ENCODE peak calls at places on chromosome 4, in five cellular contexts. One of them, this sample, is unnamed.

GRCh38 chr4:91936301-91936700 is 367.5 kb upstream of the GRID2 start:
- DNase-seq in suprapubic skin: no peak
- DNase-seq in HCT116: no peak
- DNase-seq in stomach: no peak
- DNase-seq in sigmoid colon: no peak
- DNase-seq in this sample: no peak

GRCh38 chr4:11130195-11130975 is 298.3 kb downstream of the HS3ST1 start:
- DNase-seq in suprapubic skin: no peak
- DNase-seq in HCT116: no peak
- DNase-seq in stomach: no peak
- DNase-seq in sigmoid colon: no peak
- DNase-seq in this sample: no peak

GRCh38 chr4:5524900-5525299 is 183.5 kb downstream of the EVC2 start:
- DNase-seq in suprapubic skin: no peak
- DNase-seq in HCT116: no peak
- DNase-seq in stomach: no peak
- DNase-seq in sigmoid colon: no peak
- DNase-seq in this sample: no peak

GRCh38 chr4:8225704-8226443 is 26.8 kb downstream of the SH3TC1 start:
- DNase-seq in suprapubic skin: no peak
- DNase-seq in HCT116: no peak
- DNase-seq in stomach: no peak
- DNase-seq in sigmoid colon: no peak
- DNase-seq in this sample: no peak

GRCh38 chr4:143362392-143363046 is 25.8 kb downstream of the GAB1 start:
- DNase-seq in suprapubic skin: no peak
- DNase-seq in HCT116: no peak
- DNase-seq in stomach: no peak
- DNase-seq in sigmoid colon: no peak
- DNase-seq in this sample: no peak

GRCh38 chr4:55673424-55673823 is 37.3 kb upstream of the NMU start:
- DNase-seq in suprapubic skin: no peak
- DNase-seq in HCT116: no peak
- DNase-seq in stomach: no peak
- DNase-seq in sigmoid colon: no peak
- DNase-seq in this sample: no peak

GRCh38 chr4:24917076-24917856 is 4.4 kb upstream of the CCDC149 start:
- DNase-seq in suprapubic skin: no peak
- DNase-seq in HCT116: no peak
- DNase-seq in stomach: no peak
- DNase-seq in sigmoid colon: no peak
- DNase-seq in this sample: no peak

GRCh38 chr4:113026556-113026955 is 22.9 kb upstream of the ANK2 start:
- DNase-seq in suprapubic skin: no peak
- DNase-seq in HCT116: no peak
- DNase-seq in stomach: no peak
- DNase-seq in sigmoid colon: no peak
- DNase-seq in this sample: no peak

GRCh38 chr4:153205028-153205648 is 895 bp downstream of the TRIM2 start:
- DNase-seq in suprapubic skin: no peak
- DNase-seq in HCT116: no peak
- DNase-seq in stomach: peak; percentile 47
- DNase-seq in sigmoid colon: no peak
- DNase-seq in this sample: no peak

GRCh38 chr4:37762294-37763163 is 64.0 kb upstream of the PGM2 start:
- DNase-seq in suprapubic skin: no peak
- DNase-seq in HCT116: peak; percentile 6
- DNase-seq in stomach: peak; percentile 38
- DNase-seq in sigmoid colon: no peak
- DNase-seq in this sample: no peak

GRCh38 chr4:11698846-11699590 is 270.3 kb upstream of the HS3ST1 start:
- DNase-seq in suprapubic skin: no peak
- DNase-seq in HCT116: peak; percentile 95
- DNase-seq in stomach: no peak
- DNase-seq in sigmoid colon: no peak
- DNase-seq in this sample: no peak

GRCh38 chr4:65367306-65367705 is 303.0 kb downstream of the EPHA5 start:
- DNase-seq in suprapubic skin: no peak
- DNase-seq in HCT116: no peak
- DNase-seq in stomach: no peak
- DNase-seq in sigmoid colon: no peak
- DNase-seq in this sample: no peak

GRCh38 chr4:16437836-16438235 is 211.6 kb upstream of the TAPT1 start:
- DNase-seq in suprapubic skin: no peak
- DNase-seq in HCT116: no peak
- DNase-seq in stomach: no peak
- DNase-seq in sigmoid colon: no peak
- DNase-seq in this sample: no peak

GRCh38 chr4:29423836-29424721 is 1296.1 kb upstream of the PCDH7 start:
- DNase-seq in suprapubic skin: no peak
- DNase-seq in HCT116: peak; percentile 29
- DNase-seq in stomach: no peak
- DNase-seq in sigmoid colon: no peak
- DNase-seq in this sample: no peak

GRCh38 chr4:15147709-15148651 is 145.7 kb downstream of the CPEB2 start:
- DNase-seq in suprapubic skin: no peak
- DNase-seq in HCT116: no peak
- DNase-seq in stomach: no peak
- DNase-seq in sigmoid colon: no peak
- DNase-seq in this sample: no peak

GRCh38 chr4:7388627-7389026 is 46.1 kb downstream of the PSAPL1 start:
- DNase-seq in suprapubic skin: peak; percentile 69
- DNase-seq in HCT116: no peak
- DNase-seq in stomach: no peak
- DNase-seq in sigmoid colon: no peak
- DNase-seq in this sample: no peak

GRCh38 chr4:87524456-87524855 is 4.7 kb downstream of the SPARCL1 start:
- DNase-seq in suprapubic skin: no peak
- DNase-seq in HCT116: no peak
- DNase-seq in stomach: no peak
- DNase-seq in sigmoid colon: no peak
- DNase-seq in this sample: no peak

GRCh38 chr4:87523307-87523706 is 5.9 kb downstream of the SPARCL1 start:
- DNase-seq in suprapubic skin: no peak
- DNase-seq in HCT116: no peak
- DNase-seq in stomach: no peak
- DNase-seq in sigmoid colon: no peak
- DNase-seq in this sample: no peak

GRCh38 chr4:87527446-87528240 is 1.5 kb downstream of the SPARCL1 start:
- DNase-seq in suprapubic skin: no peak
- DNase-seq in HCT116: no peak
- DNase-seq in stomach: no peak
- DNase-seq in sigmoid colon: no peak
- DNase-seq in this sample: no peak

GRCh38 chr4:87529187-87529586 is at the start of gene SPARCL1:
- DNase-seq in suprapubic skin: no peak
- DNase-seq in HCT116: no peak
- DNase-seq in stomach: no peak
- DNase-seq in sigmoid colon: peak; percentile 86
- DNase-seq in this sample: no peak

DNA sequence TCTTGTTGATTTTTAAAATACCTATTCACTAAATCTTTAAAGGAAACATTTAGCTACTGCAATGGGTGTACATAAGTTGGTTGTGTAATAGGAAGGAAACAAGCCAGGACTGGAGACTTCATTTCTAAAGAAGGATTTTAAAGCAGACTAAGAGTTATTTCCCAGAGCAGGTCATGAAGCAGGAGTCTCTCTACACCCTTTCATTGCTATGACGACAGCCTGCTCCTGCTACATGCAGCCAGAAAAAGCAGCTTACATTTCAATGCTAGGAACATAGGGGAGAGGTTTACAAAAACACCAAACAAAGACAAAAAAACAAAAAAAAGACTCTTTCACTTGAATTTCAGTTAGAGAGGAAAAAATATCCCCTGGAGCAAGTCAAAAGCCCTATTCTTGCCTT is 3.5 kb downstream of the SPARCL1 start:
- DNase-seq in suprapubic skin: no peak
- DNase-seq in HCT116: no peak
- DNase-seq in stomach: no peak
- DNase-seq in sigmoid colon: peak; percentile 75
- DNase-seq in this sample: no peak
- TF ChIP-seq POLR2A in suprapubic skin: no peak
- TF ChIP-seq POLR2A in HCT116: no peak
- TF ChIP-seq POLR2A in stomach: no peak
- TF ChIP-seq POLR2A in sigmoid colon: peak; percentile 59
- TF ChIP-seq POLR2A in this sample: no peak

DNA sequence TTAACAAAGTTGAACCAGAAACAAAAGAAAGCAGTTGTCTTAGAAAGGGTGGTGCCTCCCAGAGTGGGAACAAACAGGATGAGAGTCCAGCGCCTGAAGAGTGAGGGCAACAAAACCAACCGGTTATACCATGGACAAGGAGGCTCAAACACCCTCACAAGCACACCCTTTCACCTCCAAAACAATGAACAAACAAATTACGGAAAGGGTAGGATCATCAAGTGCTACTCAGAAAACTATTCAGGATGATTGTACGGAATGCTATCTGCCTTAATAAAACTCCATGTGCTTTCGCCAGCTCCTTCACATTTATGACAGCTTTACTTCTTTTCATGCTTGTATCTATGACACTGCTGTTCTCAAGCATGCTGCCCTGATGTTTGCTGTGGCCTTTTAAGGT is 26.8 kb downstream of the SLC39A8 start:
- DNase-seq in suprapubic skin: no peak
- DNase-seq in HCT116: no peak
- DNase-seq in stomach: no peak
- DNase-seq in sigmoid colon: no peak
- DNase-seq in this sample: no peak
- TF ChIP-seq POLR2AphosphoS5 in suprapubic skin: no peak
- TF ChIP-seq POLR2AphosphoS5 in HCT116: no peak
- TF ChIP-seq POLR2AphosphoS5 in stomach: no peak
- TF ChIP-seq POLR2AphosphoS5 in sigmoid colon: no peak
- TF ChIP-seq POLR2AphosphoS5 in this sample: no peak

GRCh38 chr4:151114338-151114737 is 14.9 kb downstream of the RPS3A start:
- DNase-seq in suprapubic skin: no peak
- DNase-seq in HCT116: no peak
- DNase-seq in stomach: no peak
- DNase-seq in sigmoid colon: no peak
- DNase-seq in this sample: no peak
- TF ChIP-seq POLR2A in suprapubic skin: no peak
- TF ChIP-seq POLR2A in HCT116: no peak
- TF ChIP-seq POLR2A in stomach: no peak
- TF ChIP-seq POLR2A in sigmoid colon: no peak
- TF ChIP-seq POLR2A in this sample: no peak

GRCh38 chr4:119068529-119068962 is 67.1 kb upstream of the MYOZ2 start:
- DNase-seq in suprapubic skin: no peak
- DNase-seq in HCT116: no peak
- DNase-seq in stomach: no peak
- DNase-seq in sigmoid colon: no peak
- DNase-seq in this sample: no peak

GRCh38 chr4:119070301-119070700 is 65.3 kb upstream of the MYOZ2 start:
- DNase-seq in suprapubic skin: no peak
- DNase-seq in HCT116: no peak
- DNase-seq in stomach: no peak
- DNase-seq in sigmoid colon: no peak
- DNase-seq in this sample: no peak
- TF ChIP-seq POLR2AphosphoS5 in suprapubic skin: no peak
- TF ChIP-seq POLR2AphosphoS5 in HCT116: no peak
- TF ChIP-seq POLR2AphosphoS5 in stomach: no peak
- TF ChIP-seq POLR2AphosphoS5 in sigmoid colon: no peak
- TF ChIP-seq POLR2AphosphoS5 in this sample: no peak

GRCh38 chr4:125096662-125097061 is 218.1 kb upstream of the FAT4 start:
- DNase-seq in suprapubic skin: no peak
- DNase-seq in HCT116: no peak
- DNase-seq in stomach: peak; percentile 41
- DNase-seq in sigmoid colon: no peak
- DNase-seq in this sample: no peak

DNA sequence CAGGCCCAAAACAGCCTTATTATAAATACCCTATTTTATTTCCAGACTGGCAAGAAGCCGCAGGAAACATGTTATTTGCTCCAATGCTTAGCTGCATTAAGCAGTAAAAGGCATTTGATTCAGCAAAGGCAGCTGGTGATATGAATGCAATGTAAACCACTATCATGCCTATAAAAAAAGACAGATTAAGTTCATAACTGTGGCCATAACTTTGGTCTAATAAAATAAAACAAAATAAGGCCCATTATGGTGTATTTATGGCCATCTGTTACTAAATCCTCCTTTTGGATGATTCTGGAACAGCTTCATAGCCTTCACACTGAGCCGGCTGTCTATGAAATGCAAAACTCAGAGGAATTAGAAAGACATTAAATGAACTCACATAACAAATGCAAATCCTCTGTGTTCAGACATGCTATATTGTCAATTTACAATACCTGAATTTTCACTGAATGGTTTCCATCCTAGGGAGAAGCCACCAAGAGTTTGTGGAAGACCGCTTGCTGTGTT is 223.7 kb upstream of the FAT4 start:
- DNase-seq in suprapubic skin: no peak
- DNase-seq in HCT116: no peak
- DNase-seq in stomach: no peak
- DNase-seq in sigmoid colon: no peak
- DNase-seq in this sample: no peak
- TF ChIP-seq POLR2A in suprapubic skin: no peak
- TF ChIP-seq POLR2A in HCT116: no peak
- TF ChIP-seq POLR2A in stomach: no peak
- TF ChIP-seq POLR2A in sigmoid colon: no peak
- TF ChIP-seq POLR2A in this sample: no peak

GRCh38 chr4:123616970-123617392 is 220.4 kb downstream of the SPRY1 start:
- DNase-seq in suprapubic skin: no peak
- DNase-seq in HCT116: no peak
- DNase-seq in stomach: peak; percentile 29
- DNase-seq in sigmoid colon: peak; percentile 92
- DNase-seq in this sample: no peak
- TF ChIP-seq POLR2AphosphoS5 in suprapubic skin: no peak
- TF ChIP-seq POLR2AphosphoS5 in HCT116: no peak
- TF ChIP-seq POLR2AphosphoS5 in stomach: peak; percentile 14
- TF ChIP-seq POLR2AphosphoS5 in sigmoid colon: peak; percentile 84
- TF ChIP-seq POLR2AphosphoS5 in this sample: no peak

DNA sequence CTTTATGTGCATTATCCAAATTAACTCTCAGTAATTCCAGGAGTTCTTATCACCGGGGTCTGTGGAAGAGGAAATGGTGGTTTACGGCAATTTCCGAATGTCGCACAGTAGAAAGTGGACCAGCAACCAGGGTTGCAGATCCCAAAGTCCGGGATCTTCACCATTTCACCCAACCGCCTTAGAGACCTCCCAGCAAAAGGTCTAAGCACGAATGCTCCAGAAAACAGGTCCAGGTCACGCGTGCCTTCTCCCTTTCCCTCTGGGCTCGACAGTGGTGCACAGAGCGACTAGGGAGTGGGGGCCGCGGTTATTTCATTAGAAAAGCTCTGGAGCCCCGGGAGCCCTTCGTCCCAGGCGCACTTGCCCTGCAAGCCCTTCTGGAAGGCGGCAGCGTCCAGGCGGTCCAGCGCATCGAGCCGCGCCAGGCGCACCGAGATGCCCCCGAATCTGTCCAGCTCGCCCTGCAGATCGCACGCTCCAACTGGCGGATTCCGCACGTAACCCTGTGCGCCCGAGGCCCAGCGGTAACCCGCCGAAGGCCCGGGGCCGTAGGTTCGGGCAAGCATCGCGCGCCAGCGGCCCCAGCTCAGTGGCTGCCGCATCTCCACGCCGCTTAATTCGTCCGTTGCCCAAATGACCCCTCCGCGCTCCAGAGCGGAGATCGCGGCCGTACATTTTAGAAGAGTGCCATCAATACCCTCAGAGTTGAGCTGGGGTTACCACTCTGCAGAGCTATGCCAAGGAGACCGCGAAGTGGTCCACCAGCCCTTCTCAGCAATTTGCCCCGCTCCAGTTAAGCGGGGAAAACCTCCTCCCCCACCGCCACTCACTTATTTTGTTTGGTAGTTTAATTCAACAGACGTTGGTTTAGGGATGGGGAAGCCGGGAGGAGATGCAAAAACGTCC is at the start of gene NUDT6:
- DNase-seq in suprapubic skin: peak; percentile 82
- DNase-seq in HCT116: no peak
- DNase-seq in stomach: peak; percentile 57
- DNase-seq in sigmoid colon: peak; percentile 76
- DNase-seq in this sample: peak; percentile 29
- TF ChIP-seq POLR2A in suprapubic skin: no peak
- TF ChIP-seq POLR2A in HCT116: no peak
- TF ChIP-seq POLR2A in stomach: no peak
- TF ChIP-seq POLR2A in sigmoid colon: no peak
- TF ChIP-seq POLR2A in this sample: no peak

This sample was measured in GM12892.